ENCODE peak calls at places on chromosomes 11 and 22, in six cellular contexts. F is cardiac fibroblast, X is endothelial cell, M is cardiac muscle cell, I is ACHN, B is cerebellum. Q is an unnamed sample.

GRCh38 chr11:47235163-47235562 is 13.5 kb downstream of the ACP2 start:
- DNase-seq in M (no peak), I (no peak), B (no peak), X (no peak), F (no peak), Q (no peak)

GRCh38 chr11:124759268-124760204 is 2.6 kb downstream of the ESAM start:
- DNase-seq in X (peak), B (no peak), M (peak), I (no peak), F (no peak), Q (no peak)

GRCh38 chr11:93477684-93478234 is 65.4 kb downstream of the SMCO4 start:
- DNase-seq in I (no peak), B (no peak), F (no peak), M (no peak), X (no peak), Q (no peak)

GRCh38 chr22:39117585-39118191 is 20.6 kb downstream of the APOBEC3H start:
- DNase-seq in B (no peak), X (peak), M (peak), I (peak), F (peak), Q (peak)

GRCh38 chr22:41619979-41620645 is 731 bp downstream of the DESI1 start:
- DNase-seq in M (peak), B (peak), F (peak), X (peak), I (peak), Q (peak)

GRCh38 chr11:35035894-35036408 is 103.0 kb upstream of the CD44 start:
- DNase-seq in M (no peak), I (peak), F (peak), B (no peak), X (no peak), Q (no peak)

GRCh38 chr11:11847082-11847481 is 5.3 kb downstream of the USP47 start:
- DNase-seq in I (no peak), B (no peak), X (no peak), F (no peak), M (no peak), Q (no peak)

GRCh38 chr11:112366012-112366411 is 105.4 kb upstream of the PLET1 start:
- DNase-seq in B (no peak), M (no peak), F (no peak), X (no peak), I (no peak), Q (no peak)

GRCh38 chr11:131932584-131933360 is 562.4 kb downstream of the NTM start:
- DNase-seq in F (no peak), B (peak), X (no peak), I (no peak), M (no peak), Q (no peak)

GRCh38 chr11:83727251-83727650 is 441.1 kb upstream of the CCDC90B start:
- DNase-seq in B (no peak), I (no peak), X (no peak), M (no peak), F (no peak), Q (no peak)